ENCODE peak calls at places on chromosome 1, in five cellular contexts. B is Karpas-422, Q is BJ, K is brain microvascular endothelial cell, L is AG04450. M is an unnamed sample.

GRCh38 chr1:225813250-225813964 is 3.5 kb downstream of the EPHX1 start:
- DNase-seq in B (peak), K (peak), Q (no peak), L (no peak), M (no peak)

GRCh38 chr1:175188936-175189335 is 3.6 kb downstream of the KIAA0040 start:
- DNase-seq in Q (no peak), K (no peak), L (no peak), B (peak), M (no peak)

GRCh38 chr1:16165548-16165947 is 9.7 kb upstream of the EPHA2 start:
- DNase-seq in Q (no peak), K (no peak), B (no peak), L (no peak), M (no peak)

GRCh38 chr1:230916607-230917283 is 48.4 kb upstream of the C1orf198 start:
- DNase-seq in B (no peak), K (no peak), Q (no peak), L (no peak), M (no peak)

GRCh38 chr1:218473527-218473926 is 128.4 kb downstream of the TGFB2 start:
- DNase-seq in K (peak), B (no peak), L (no peak), Q (no peak), M (no peak)

GRCh38 chr1:227849251-227849650 is 33.8 kb downstream of the PRSS38 start:
- DNase-seq in B (no peak), Q (no peak), L (no peak), K (no peak), M (no peak)

GRCh38 chr1:94095112-94095637 is 25.8 kb downstream of the ABCA4 start:
- DNase-seq in L (peak), K (peak), Q (peak), B (no peak), M (no peak)

GRCh38 chr1:54887665-54888071 is 673 bp upstream of the DHCR24 start:
- DNase-seq in L (no peak), Q (no peak), K (no peak), B (no peak), M (no peak)

GRCh38 chr1:232457607-232458006 is 172.3 kb downstream of the SIPA1L2 start:
- DNase-seq in B (no peak), Q (no peak), K (no peak), L (no peak), M (no peak)

GRCh38 chr1:5649166-5649551 is 343.1 kb downstream of the NPHP4 start:
- DNase-seq in L (no peak), K (no peak), Q (no peak), B (no peak), M (no peak)

M was measured in Panc1.